ENCODE peak calls at places on chromosomes 7 and 10, in six cellular contexts. J is IMR-90, E is GM23248, T is right lobe of liver, G is SJCRH30, V is substantia nigra. O is an unnamed sample.

GRCh38 chr7:120926943-120927346 is 23.6 kb upstream of the ING3 start:
- DNase-seq in T (no peak), V (no peak), E (no peak), J (no peak), G (peak; percentile 44), O (peak; percentile 2)

GRCh38 chr7:151752037-151752436 is 124.9 kb downstream of the PRKAG2 start:
- DNase-seq in G (no peak), T (no peak), V (no peak), E (no peak), J (no peak), O (no peak)

GRCh38 chr7:26681819-26682418 is 182.5 kb downstream of the SKAP2 start:
- DNase-seq in G (no peak), V (no peak), E (peak; percentile 47), T (no peak), J (peak; percentile 35), O (no peak)

GRCh38 chr10:112875474-112876267 is 74.4 kb upstream of the TCF7L2 start:
- DNase-seq in E (peak; percentile 75), T (no peak), V (no peak), J (peak; percentile 86), G (peak; percentile 56), O (peak; percentile 54)

GRCh38 chr10:77332256-77332655 is 305.4 kb downstream of the KCNMA1 start:
- DNase-seq in G (peak; percentile 66), J (no peak), V (no peak), E (no peak), T (no peak), O (no peak)

GRCh38 chr7:39433550-39433949 is 132.7 kb upstream of the YAE1 start:
- DNase-seq in T (no peak), J (no peak), G (no peak), V (no peak), E (no peak), O (no peak)

GRCh38 chr7:119175916-119176627 is 951.6 kb downstream of the ANKRD7 start:
- DNase-seq in E (peak; percentile 73), J (peak; percentile 42), G (peak; percentile 50), T (no peak), V (no peak), O (no peak)

GRCh38 chr7:114415054-114415997 is 711 bp downstream of the FOXP2 start:
- DNase-seq in V (no peak), E (peak; percentile 32), J (no peak), G (peak; percentile 39), T (no peak), O (no peak)

GRCh38 chr7:44279286-44279685 is 46.1 kb downstream of the CAMK2B start:
- DNase-seq in E (no peak), J (no peak), G (peak; percentile 1), T (peak; percentile 30), V (no peak), O (no peak)

GRCh38 chr10:105681051-105681450 is 1040.0 kb downstream of the SORCS3 start:
- DNase-seq in E (no peak), G (no peak), J (no peak), T (no peak), V (no peak), O (no peak)

GRCh38 chr7:26250239-26250638 is 41.4 kb upstream of the SNX10 start:
- DNase-seq in J (no peak), V (no peak), T (no peak), E (no peak), G (no peak), O (no peak)

GRCh38 chr10:50490244-50490643 is 133.5 kb downstream of the SGMS1 start:
- DNase-seq in J (no peak), V (no peak), G (no peak), E (no peak), T (no peak), O (no peak)

GRCh38 chr7:20576166-20576660 is 39.3 kb upstream of the ABCB5 start:
- DNase-seq in V (no peak), J (no peak), E (no peak), G (no peak), T (no peak), O (no peak)

GRCh38 chr7:117248810-117249209 is 74.0 kb downstream of the WNT2 start:
- DNase-seq in G (peak; percentile 29), V (no peak), T (no peak), J (peak; percentile 71), E (peak; percentile 20), O (no peak)

GRCh38 chr10:17009228-17009700 is 120.3 kb downstream of the CUBN start:
- DNase-seq in V (no peak), G (no peak), E (peak; percentile 88), J (peak; percentile 80), T (no peak), O (no peak)

GRCh38 chr7:11237742-11238141 is 264.1 kb downstream of the PHF14 start:
- DNase-seq in T (peak; percentile 50), J (no peak), E (no peak), V (no peak), G (no peak), O (no peak)

GRCh38 chr10:128629111-128630096 is 503.2 kb upstream of the MKI67 start:
- DNase-seq in T (no peak), V (no peak), J (no peak), E (peak; percentile 68), G (no peak), O (peak; percentile 95)

GRCh38 chr7:129786825-129787563 is 165.8 kb downstream of the UBE2H start:
- DNase-seq in T (no peak), J (no peak), E (no peak), G (no peak), V (no peak), O (no peak)

GRCh38 chr7:17058568-17058967 is 176.8 kb upstream of the AGR3 start:
- DNase-seq in E (peak; percentile 73), G (no peak), J (peak; percentile 55), T (no peak), V (no peak), O (no peak)

GRCh38 chr10:103759100-103759781 is 96.1 kb downstream of the SH3PXD2A start:
- DNase-seq in T (peak; percentile 47), J (peak; percentile 91), E (peak; percentile 89), G (no peak), V (peak; percentile 30), O (no peak)

GRCh38 chr7:145036592-145037386 is 200.9 kb upstream of the TPK1 start:
- DNase-seq in G (peak; percentile 53), T (no peak), E (peak; percentile 44), J (peak; percentile 2), V (no peak), O (peak; percentile 3)

DNA sequence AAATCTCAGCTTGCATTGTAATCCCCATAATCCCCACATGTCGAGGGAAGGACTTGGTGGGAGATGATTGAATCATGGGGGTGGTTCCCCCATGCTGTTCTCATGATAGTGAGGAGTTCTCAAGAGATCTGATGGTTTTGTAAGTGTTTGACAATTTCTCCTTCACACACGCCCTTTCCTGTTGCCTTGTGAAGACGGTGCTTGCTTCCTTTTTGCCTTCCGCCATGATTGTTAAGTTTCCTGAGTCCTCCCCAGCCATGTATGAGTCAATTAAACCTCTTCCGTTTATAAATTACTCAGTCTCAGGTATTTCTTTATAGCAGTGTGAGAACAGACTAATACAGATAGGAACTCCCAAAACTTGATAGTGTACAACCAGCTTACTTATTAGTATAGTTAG is 98.6 kb downstream of the CREM start:
- DNase-seq in J (no peak), G (no peak), E (no peak), V (no peak), T (no peak), O (peak; percentile 5)
- H3K27ac ChIP-seq in J (no peak overlapping the region), G (no peak overlapping the region), E (no peak overlapping the region), V (no peak overlapping the region), T (no peak overlapping the region), O (peak overlapping the region; percentile 15)

DNA sequence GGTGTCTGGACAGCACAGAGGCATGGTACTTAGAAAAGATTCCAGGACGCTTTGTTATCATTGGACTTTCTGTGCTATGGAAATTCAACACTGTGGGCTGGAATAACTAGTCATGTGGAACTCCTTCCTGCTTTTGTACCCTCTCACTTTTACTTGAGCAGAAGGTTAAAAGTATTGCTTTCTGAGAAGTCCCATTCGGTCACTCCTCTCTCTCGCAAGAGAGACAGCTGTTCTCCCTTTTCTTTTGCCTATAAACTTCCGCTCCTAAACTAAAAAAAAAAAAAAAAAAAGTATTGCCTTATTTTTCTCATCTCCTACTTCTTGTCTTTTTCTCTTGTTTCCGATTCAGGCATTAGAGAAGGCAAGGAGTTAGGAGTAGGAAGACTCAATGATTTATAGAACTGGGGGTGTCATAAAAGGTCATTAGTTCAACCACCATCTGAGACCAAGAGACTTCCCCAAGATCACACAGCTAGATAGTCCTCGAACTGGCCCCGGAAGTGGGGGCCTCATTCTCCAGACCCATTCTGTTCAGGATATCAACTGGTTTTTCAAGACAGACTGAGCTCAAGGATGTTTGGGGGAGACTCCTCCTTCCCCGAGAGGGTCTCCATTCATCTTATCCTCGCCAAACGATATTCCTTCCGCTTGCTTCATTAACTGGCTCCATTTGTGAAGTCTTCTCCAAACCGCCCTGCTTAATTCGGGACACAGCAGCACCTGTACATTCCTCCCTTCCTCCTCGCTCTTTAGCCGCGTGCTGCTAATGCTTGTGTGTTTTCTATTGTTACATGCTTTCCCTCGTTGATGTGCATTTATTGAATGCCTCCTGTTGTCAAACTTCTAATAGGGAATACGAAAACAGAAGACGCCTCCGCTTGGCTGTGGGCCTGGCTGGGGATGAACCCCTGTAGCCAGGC is 960 bp upstream of the INPP5F start:
- DNase-seq in T (no peak), J (peak; percentile 40), E (peak; percentile 48), G (peak; percentile 45), V (no peak), O (no peak)
- H3K27ac ChIP-seq in T (peak overlapping the region; percentile 85), J (peak overlapping the region; percentile 92), E (peak overlapping the region; percentile 38), G (peak overlapping the region; percentile 80), V (peak overlapping the region; percentile 94), O (peak overlapping the region; percentile 69)

DNA sequence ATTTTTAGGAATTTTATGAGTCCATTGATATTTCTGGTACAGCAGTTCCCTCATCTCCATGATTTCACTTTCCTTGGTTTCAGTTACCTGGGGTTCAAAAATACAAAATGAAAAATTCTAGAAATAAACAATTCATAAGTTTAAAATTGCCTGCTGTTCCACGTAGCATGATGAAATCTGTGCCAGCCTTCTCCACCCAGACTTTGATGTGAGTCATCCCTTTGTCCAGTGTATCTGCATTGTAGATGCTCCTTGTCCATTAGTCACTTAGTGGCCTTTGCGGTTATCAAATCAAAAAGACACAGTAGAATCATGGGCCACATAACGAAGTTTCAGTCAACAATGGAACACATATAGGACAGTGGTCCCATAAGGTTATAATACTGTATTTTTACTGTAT is 286.9 kb downstream of the PTEN start:
- DNase-seq in E (peak; percentile 93), J (peak; percentile 72), V (no peak), G (no peak), T (no peak), O (peak; percentile 66)
- H3K27ac ChIP-seq in E (peak overlapping the region; percentile 92), J (no peak overlapping the region), V (no peak overlapping the region), G (no peak overlapping the region), T (no peak overlapping the region), O (peak overlapping the region; percentile 83)

DNA sequence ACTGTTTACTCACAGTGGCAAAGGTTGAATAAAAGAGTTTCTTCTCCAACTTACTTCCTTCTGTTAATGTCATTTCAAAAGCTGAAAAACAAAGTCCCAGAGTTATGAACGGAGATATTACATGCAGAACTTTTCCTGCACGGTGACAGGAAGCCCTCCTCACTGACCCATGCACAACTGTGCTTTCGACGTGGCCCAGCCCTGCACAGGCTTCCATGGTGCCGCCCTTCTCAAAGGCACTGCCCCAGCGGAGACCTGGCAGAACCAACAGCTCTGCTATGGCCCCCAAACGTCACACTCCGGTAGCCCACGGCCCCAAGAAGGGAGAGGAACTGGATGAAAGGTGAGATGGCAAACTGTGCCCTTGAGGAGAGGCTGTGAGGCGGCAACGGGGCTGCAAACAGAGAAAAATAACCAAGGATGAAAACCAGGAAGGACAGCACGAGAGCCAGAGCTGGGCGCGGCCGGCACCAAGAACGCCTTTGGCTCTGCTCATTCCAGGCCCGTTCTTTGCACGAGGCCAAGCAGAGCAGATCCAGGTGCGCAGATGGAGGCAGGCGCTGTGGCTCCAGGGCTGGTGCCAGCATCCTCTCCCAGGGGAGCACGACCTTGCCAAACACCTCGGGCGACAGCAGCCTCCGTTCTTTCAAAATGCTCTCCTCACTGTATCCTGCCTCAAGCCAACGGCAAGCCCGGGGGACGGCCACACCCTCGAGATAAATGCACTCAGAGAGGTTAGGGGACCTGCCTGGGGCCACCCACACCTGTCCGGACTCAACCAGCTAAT is 7.0 kb upstream of the FUOM start:
- DNase-seq in T (no peak), G (no peak), J (no peak), E (no peak), V (no peak), O (no peak)
- H3K27ac ChIP-seq in T (no peak overlapping the region), G (no peak overlapping the region), J (no peak overlapping the region), E (no peak overlapping the region), V (no peak overlapping the region), O (no peak overlapping the region)

O was measured in epithelial cell of prostate.